ENCODE peak calls at places on chromosomes 13 and 19, in four cellular contexts. One of them, this sample, is unnamed.

GRCh38 chr19:12801466-12802266 is at the start of the genes PRDX2 and THSD8:
- DNase-seq in T-helper 1 cell: no peak
- DNase-seq in stimulated activated CD4-positive, alpha-beta T cell treated with anti-CD3 and anti-CD28 coated beads, Interleukin-2, amount 100 ng/mL, for 48 hours: peak; percentile 81
- DNase-seq in AG10803: peak; percentile 63
- DNase-seq in this sample: peak; percentile 56

GRCh38 chr13:75432045-75432444 is 49.9 kb downstream of the TBC1D4 start:
- DNase-seq in AG10803: peak; percentile 59
- DNase-seq in T-helper 1 cell: no peak
- DNase-seq in stimulated activated CD4-positive, alpha-beta T cell treated with anti-CD3 and anti-CD28 coated beads, Interleukin-2, amount 100 ng/mL, for 48 hours: no peak
- DNase-seq in this sample: no peak

GRCh38 chr19:9885077-9885552 is 50.0 kb downstream of the PIN1 start:
- DNase-seq in T-helper 1 cell: no peak
- DNase-seq in AG10803: peak; percentile 39
- DNase-seq in stimulated activated CD4-positive, alpha-beta T cell treated with anti-CD3 and anti-CD28 coated beads, Interleukin-2, amount 100 ng/mL, for 48 hours: no peak
- DNase-seq in this sample: no peak

GRCh38 chr19:2187164-2187563 is 23.4 kb downstream of the DOT1L start:
- DNase-seq in T-helper 1 cell: no peak
- DNase-seq in stimulated activated CD4-positive, alpha-beta T cell treated with anti-CD3 and anti-CD28 coated beads, Interleukin-2, amount 100 ng/mL, for 48 hours: no peak
- DNase-seq in AG10803: no peak
- DNase-seq in this sample: no peak

GRCh38 chr19:3196064-3196932 is 10.6 kb downstream of the NCLN start:
- DNase-seq in stimulated activated CD4-positive, alpha-beta T cell treated with anti-CD3 and anti-CD28 coated beads, Interleukin-2, amount 100 ng/mL, for 48 hours: no peak
- DNase-seq in AG10803: no peak
- DNase-seq in T-helper 1 cell: no peak
- DNase-seq in this sample: no peak

GRCh38 chr19:2634960-2635359 is 67.5 kb downstream of the GNG7 start:
- DNase-seq in T-helper 1 cell: no peak
- DNase-seq in AG10803: no peak
- DNase-seq in stimulated activated CD4-positive, alpha-beta T cell treated with anti-CD3 and anti-CD28 coated beads, Interleukin-2, amount 100 ng/mL, for 48 hours: no peak
- DNase-seq in this sample: no peak

GRCh38 chr19:43457809-43458208 is 7.6 kb downstream of the LYPD3 start:
- DNase-seq in T-helper 1 cell: no peak
- DNase-seq in stimulated activated CD4-positive, alpha-beta T cell treated with anti-CD3 and anti-CD28 coated beads, Interleukin-2, amount 100 ng/mL, for 48 hours: no peak
- DNase-seq in AG10803: no peak
- DNase-seq in this sample: no peak

GRCh38 chr19:35135389-35135909 is 590 bp upstream of the LGI4 start:
- DNase-seq in stimulated activated CD4-positive, alpha-beta T cell treated with anti-CD3 and anti-CD28 coated beads, Interleukin-2, amount 100 ng/mL, for 48 hours: peak; percentile 77
- DNase-seq in AG10803: peak; percentile 51
- DNase-seq in T-helper 1 cell: no peak
- DNase-seq in this sample: peak; percentile 44

GRCh38 chr19:12289790-12290065 is 5.0 kb downstream of the ZNF44 start:
- DNase-seq in stimulated activated CD4-positive, alpha-beta T cell treated with anti-CD3 and anti-CD28 coated beads, Interleukin-2, amount 100 ng/mL, for 48 hours: no peak
- DNase-seq in AG10803: no peak
- DNase-seq in T-helper 1 cell: no peak
- DNase-seq in this sample: no peak

GRCh38 chr19:49272204-49272603 is 52.8 kb downstream of the SLC6A16 start:
- DNase-seq in stimulated activated CD4-positive, alpha-beta T cell treated with anti-CD3 and anti-CD28 coated beads, Interleukin-2, amount 100 ng/mL, for 48 hours: no peak
- DNase-seq in T-helper 1 cell: no peak
- DNase-seq in AG10803: peak; percentile 27
- DNase-seq in this sample: no peak

GRCh38 chr19:3366104-3366760 is at the start of gene NFIC:
- DNase-seq in AG10803: peak; percentile 88
- DNase-seq in T-helper 1 cell: no peak
- DNase-seq in stimulated activated CD4-positive, alpha-beta T cell treated with anti-CD3 and anti-CD28 coated beads, Interleukin-2, amount 100 ng/mL, for 48 hours: peak; percentile 31
- DNase-seq in this sample: no peak

GRCh38 chr13:112783135-112783945 is 93.5 kb downstream of the ATP11A start:
- DNase-seq in AG10803: peak; percentile 78
- DNase-seq in stimulated activated CD4-positive, alpha-beta T cell treated with anti-CD3 and anti-CD28 coated beads, Interleukin-2, amount 100 ng/mL, for 48 hours: no peak
- DNase-seq in T-helper 1 cell: no peak
- DNase-seq in this sample: peak; percentile 37

GRCh38 chr13:95564091-95564490 is 11.6 kb downstream of the CLDN10 start:
- DNase-seq in AG10803: no peak
- DNase-seq in stimulated activated CD4-positive, alpha-beta T cell treated with anti-CD3 and anti-CD28 coated beads, Interleukin-2, amount 100 ng/mL, for 48 hours: no peak
- DNase-seq in T-helper 1 cell: no peak
- DNase-seq in this sample: no peak

GRCh38 chr13:39692650-39693438 is 37.4 kb downstream of the COG6 start:
- DNase-seq in AG10803: peak; percentile 27
- DNase-seq in stimulated activated CD4-positive, alpha-beta T cell treated with anti-CD3 and anti-CD28 coated beads, Interleukin-2, amount 100 ng/mL, for 48 hours: no peak
- DNase-seq in T-helper 1 cell: no peak
- DNase-seq in this sample: no peak

GRCh38 chr19:8609210-8610040 is 1.1 kb downstream of the ADAMTS10 start:
- DNase-seq in stimulated activated CD4-positive, alpha-beta T cell treated with anti-CD3 and anti-CD28 coated beads, Interleukin-2, amount 100 ng/mL, for 48 hours: no peak
- DNase-seq in AG10803: peak; percentile 75
- DNase-seq in T-helper 1 cell: no peak
- DNase-seq in this sample: peak; percentile 25

GRCh38 chr19:3146677-3147100 is 10.9 kb downstream of the GNA15 start:
- DNase-seq in AG10803: no peak
- DNase-seq in stimulated activated CD4-positive, alpha-beta T cell treated with anti-CD3 and anti-CD28 coated beads, Interleukin-2, amount 100 ng/mL, for 48 hours: peak; percentile 77
- DNase-seq in T-helper 1 cell: peak; percentile 30
- DNase-seq in this sample: peak; percentile 53

GRCh38 chr19:7292950-7293794 is 1.0 kb downstream of the INSR start:
- DNase-seq in T-helper 1 cell: no peak
- DNase-seq in AG10803: no peak
- DNase-seq in stimulated activated CD4-positive, alpha-beta T cell treated with anti-CD3 and anti-CD28 coated beads, Interleukin-2, amount 100 ng/mL, for 48 hours: peak; percentile 5
- DNase-seq in this sample: no peak

GRCh38 chr13:98487522-98487921 is 89.4 kb downstream of the STK24 start:
- DNase-seq in AG10803: no peak
- DNase-seq in T-helper 1 cell: no peak
- DNase-seq in stimulated activated CD4-positive, alpha-beta T cell treated with anti-CD3 and anti-CD28 coated beads, Interleukin-2, amount 100 ng/mL, for 48 hours: no peak
- DNase-seq in this sample: no peak

GRCh38 chr13:31725841-31726240 is 13.5 kb upstream of the RXFP2 start:
- DNase-seq in T-helper 1 cell: no peak
- DNase-seq in AG10803: no peak
- DNase-seq in stimulated activated CD4-positive, alpha-beta T cell treated with anti-CD3 and anti-CD28 coated beads, Interleukin-2, amount 100 ng/mL, for 48 hours: no peak
- DNase-seq in this sample: no peak

GRCh38 chr19:16376241-16376640 is 51.6 kb downstream of the KLF2 start:
- DNase-seq in stimulated activated CD4-positive, alpha-beta T cell treated with anti-CD3 and anti-CD28 coated beads, Interleukin-2, amount 100 ng/mL, for 48 hours: no peak
- DNase-seq in AG10803: no peak
- DNase-seq in T-helper 1 cell: no peak
- DNase-seq in this sample: no peak

GRCh38 chr19:18699403-18700054 is 16.0 kb downstream of the CRTC1 start:
- DNase-seq in T-helper 1 cell: no peak
- DNase-seq in stimulated activated CD4-positive, alpha-beta T cell treated with anti-CD3 and anti-CD28 coated beads, Interleukin-2, amount 100 ng/mL, for 48 hours: no peak
- DNase-seq in AG10803: no peak
- DNase-seq in this sample: no peak

GRCh38 chr13:32408296-32408998 is 19.5 kb downstream of the N4BP2L1 start:
- DNase-seq in T-helper 1 cell: no peak
- DNase-seq in stimulated activated CD4-positive, alpha-beta T cell treated with anti-CD3 and anti-CD28 coated beads, Interleukin-2, amount 100 ng/mL, for 48 hours: no peak
- DNase-seq in AG10803: no peak
- DNase-seq in this sample: no peak

GRCh38 chr19:532578-533484 is 1.3 kb downstream of the CDC34 start:
- DNase-seq in T-helper 1 cell: no peak
- DNase-seq in AG10803: peak; percentile 64
- DNase-seq in stimulated activated CD4-positive, alpha-beta T cell treated with anti-CD3 and anti-CD28 coated beads, Interleukin-2, amount 100 ng/mL, for 48 hours: no peak
- DNase-seq in this sample: no peak

GRCh38 chr19:11288349-11288748 is 7.6 kb upstream of the TSPAN16 start:
- DNase-seq in T-helper 1 cell: no peak
- DNase-seq in stimulated activated CD4-positive, alpha-beta T cell treated with anti-CD3 and anti-CD28 coated beads, Interleukin-2, amount 100 ng/mL, for 48 hours: no peak
- DNase-seq in AG10803: peak; percentile 38
- DNase-seq in this sample: no peak

GRCh38 chr13:48448963-48449614 is 36.2 kb upstream of the LPAR6 start:
- DNase-seq in stimulated activated CD4-positive, alpha-beta T cell treated with anti-CD3 and anti-CD28 coated beads, Interleukin-2, amount 100 ng/mL, for 48 hours: no peak
- DNase-seq in T-helper 1 cell: no peak
- DNase-seq in AG10803: peak; percentile 71
- DNase-seq in this sample: no peak

GRCh38 chr19:42201489-42202289 is 15.8 kb downstream of the DEDD2 start:
- DNase-seq in stimulated activated CD4-positive, alpha-beta T cell treated with anti-CD3 and anti-CD28 coated beads, Interleukin-2, amount 100 ng/mL, for 48 hours: no peak
- DNase-seq in AG10803: no peak
- DNase-seq in T-helper 1 cell: no peak
- DNase-seq in this sample: peak; percentile 53

GRCh38 chr19:1017115-1017905 is 3.6 kb downstream of the TMEM259 start:
- DNase-seq in AG10803: no peak
- DNase-seq in T-helper 1 cell: no peak
- DNase-seq in stimulated activated CD4-positive, alpha-beta T cell treated with anti-CD3 and anti-CD28 coated beads, Interleukin-2, amount 100 ng/mL, for 48 hours: no peak
- DNase-seq in this sample: no peak

GRCh38 chr19:5652261-5652660 is 28.1 kb downstream of the MICOS13 start:
- DNase-seq in stimulated activated CD4-positive, alpha-beta T cell treated with anti-CD3 and anti-CD28 coated beads, Interleukin-2, amount 100 ng/mL, for 48 hours: no peak
- DNase-seq in AG10803: no peak
- DNase-seq in T-helper 1 cell: no peak
- DNase-seq in this sample: no peak

GRCh38 chr19:49338691-49339363 is 3.6 kb downstream of the CD37 start:
- DNase-seq in stimulated activated CD4-positive, alpha-beta T cell treated with anti-CD3 and anti-CD28 coated beads, Interleukin-2, amount 100 ng/mL, for 48 hours: no peak
- DNase-seq in T-helper 1 cell: no peak
- DNase-seq in AG10803: no peak
- DNase-seq in this sample: no peak

GRCh38 chr13:101556676-101557121 is 104.2 kb downstream of the ITGBL1 start:
- DNase-seq in T-helper 1 cell: no peak
- DNase-seq in stimulated activated CD4-positive, alpha-beta T cell treated with anti-CD3 and anti-CD28 coated beads, Interleukin-2, amount 100 ng/mL, for 48 hours: no peak
- DNase-seq in AG10803: peak; percentile 97
- DNase-seq in this sample: no peak